ENCODE peak calls at places on chromosomes 12 and 14, in nine cellular contexts. J is endodermal cell; X is NCI-H1436; Z is stimulated activated CD4-positive, alpha-beta T cell treated with anti-CD3 and anti-CD28 coated beads, Interleukin-2, amount 100 ng/mL, for 48 hours; G is activated CD4-positive, alpha-beta T cell treated with anti-CD3 and anti-CD28 coated beads for 36 hours; W is EL; R is NCI-H510A treated with DMSO at 0.1 percent for 48 hours; H is activated CD4-positive, CD25-positive, alpha-beta regulatory T cell treated with anti-CD3 and anti-CD28 coated beads, Interleukin-2, amount 50 U/mL, for 72 hours; D is T-helper 2 cell. B is an unnamed sample.

GRCh38 chr12:132373967-132374820 is 44.8 kb upstream of the GALNT9 start:
- DNase-seq in W (peak), D (no peak), X (no peak), H (no peak), Z (no peak), R (no peak), J (no peak), G (no peak), B (no peak)

GRCh38 chr14:101201535-101202125 is 298.1 kb upstream of the RTL1 start:
- DNase-seq in W (no peak), J (peak), R (no peak), D (no peak), G (no peak), H (no peak), Z (no peak), X (no peak), B (no peak)

GRCh38 chr12:28050606-28051005 is 78.1 kb upstream of the PTHLH start:
- DNase-seq in W (no peak), D (no peak), G (no peak), X (no peak), H (no peak), R (no peak), J (no peak), Z (no peak), B (no peak)

GRCh38 chr14:52254086-52254485 is 13.4 kb upstream of the PTGDR start:
- DNase-seq in H (no peak), J (no peak), W (no peak), G (no peak), X (no peak), D (no peak), R (no peak), Z (no peak), B (no peak)

GRCh38 chr12:89538902-89539301 is 13.1 kb upstream of the POC1B start:
- DNase-seq in D (no peak), X (no peak), Z (no peak), W (no peak), R (no peak), H (no peak), J (no peak), G (no peak), B (no peak)

GRCh38 chr14:64080452-64080851 is 213.7 kb downstream of the ESR2 start:
- DNase-seq in X (no peak), D (no peak), J (no peak), H (no peak), Z (no peak), R (no peak), G (no peak), W (no peak), B (no peak)

GRCh38 chr12:93813972-93814821 is 137.0 kb downstream of the CRADD start:
- DNase-seq in D (no peak), R (no peak), J (no peak), H (no peak), Z (no peak), G (peak), X (no peak), W (no peak), B (no peak)

GRCh38 chr14:102496955-102497744 is 12.4 kb downstream of the ANKRD9 start:
- DNase-seq in W (no peak), X (no peak), Z (no peak), G (no peak), J (no peak), H (no peak), R (no peak), D (no peak), B (no peak)

GRCh38 chr12:24719293-24719721 is 229.6 kb downstream of the BCAT1 start:
- DNase-seq in Z (peak), X (no peak), G (peak), D (no peak), W (peak), R (no peak), J (no peak), H (no peak), B (no peak)

GRCh38 chr14:41235466-41235865 is 371.2 kb upstream of the LRFN5 start:
- DNase-seq in H (no peak), X (no peak), W (no peak), Z (no peak), J (no peak), R (no peak), G (no peak), D (no peak), B (no peak)

GRCh38 chr14:85764809-85765208 is 234.9 kb downstream of the FLRT2 start:
- DNase-seq in X (no peak), R (no peak), J (no peak), Z (no peak), D (no peak), W (no peak), H (no peak), G (no peak), B (no peak)

GRCh38 chr12:52032431-52032796 is 18.8 kb upstream of the NR4A1 start:
- DNase-seq in D (no peak), R (no peak), J (no peak), H (no peak), Z (no peak), X (no peak), G (peak), W (no peak), B (no peak)

GRCh38 chr14:87629788-87630187 is 363.2 kb downstream of the GALC start:
- DNase-seq in D (no peak), X (no peak), W (no peak), H (no peak), G (no peak), J (no peak), R (no peak), Z (no peak), B (no peak)

GRCh38 chr14:71202881-71203280 is 295.6 kb downstream of the PCNX1 start:
- DNase-seq in G (no peak), D (no peak), Z (no peak), J (no peak), X (no peak), H (no peak), W (peak), R (no peak), B (no peak)

GRCh38 chr12:14629832-14630688 is 62.4 kb upstream of the PLBD1 start:
- DNase-seq in Z (peak), D (no peak), H (peak), X (peak), G (peak), R (peak), J (peak), W (peak), B (peak)

GRCh38 chr14:24232645-24233537 is at the start of gene GMPR2:
- DNase-seq in R (no peak), W (no peak), J (peak), Z (no peak), D (no peak), X (peak), H (no peak), G (peak), B (no peak)

GRCh38 chr14:76762617-76763361 is 1.5 kb downstream of the VASH1 start:
- DNase-seq in X (no peak), J (peak), G (no peak), W (no peak), D (no peak), H (no peak), Z (no peak), R (no peak), B (no peak)

GRCh38 chr12:94263011-94263786 is 114.8 kb downstream of the PLXNC1 start:
- DNase-seq in G (peak), R (no peak), D (no peak), W (no peak), X (no peak), J (peak), Z (peak), H (peak), B (no peak)

GRCh38 chr14:83044001-83044400 is 1510.3 kb upstream of the SEL1L start:
- DNase-seq in J (no peak), D (no peak), X (no peak), H (no peak), R (no peak), Z (no peak), G (no peak), W (no peak), B (no peak)

GRCh38 chr12:111014547-111014946 is 94.2 kb upstream of the MYL2 start:
- DNase-seq in H (no peak), R (no peak), X (no peak), G (no peak), J (peak), D (no peak), Z (no peak), W (no peak), B (no peak)

GRCh38 chr12:1161197-1161596 is 170.2 kb downstream of the ERC1 start:
- DNase-seq in R (no peak), Z (no peak), J (no peak), G (no peak), H (no peak), X (no peak), W (no peak), D (no peak), B (no peak)

GRCh38 chr12:104566244-104566993 is 109.7 kb downstream of the CHST11 start:
- DNase-seq in W (no peak), X (no peak), R (no peak), H (no peak), D (no peak), J (no peak), Z (peak), G (peak), B (no peak)

GRCh38 chr14:98890556-98891340 is 381.2 kb downstream of the BCL11B start:
- DNase-seq in X (no peak), J (no peak), D (no peak), H (no peak), Z (no peak), G (no peak), W (no peak), R (no peak), B (no peak)

GRCh38 chr14:68781161-68782021 is 11.5 kb downstream of the ZFP36L1 start:
- DNase-seq in D (no peak), W (no peak), Z (no peak), J (peak), G (peak), X (no peak), R (no peak), H (peak), B (no peak)

GRCh38 chr12:8549381-8549780 is 8.7 kb upstream of the CLEC4E start:
- DNase-seq in G (no peak), J (no peak), D (no peak), R (no peak), W (no peak), Z (no peak), H (no peak), X (no peak), B (no peak)

GRCh38 chr12:6936642-6937480 is 6.8 kb upstream of the RNU7-1 start:
- DNase-seq in H (peak), X (peak), R (no peak), D (no peak), Z (no peak), W (no peak), G (peak), J (peak), B (peak)

GRCh38 chr12:129564768-129565167 is 339.1 kb downstream of the TMEM132D start:
- DNase-seq in D (no peak), R (no peak), J (no peak), W (no peak), X (no peak), G (peak), H (no peak), Z (no peak), B (no peak)

GRCh38 chr14:23097786-23098185 is 2.5 kb downstream of the C14orf119 start:
- DNase-seq in H (no peak), J (no peak), G (no peak), Z (no peak), R (no peak), D (no peak), W (no peak), X (no peak), B (no peak)

GRCh38 chr12:12016284-12017100 is 54.2 kb upstream of the BCL2L14 start:
- DNase-seq in Z (no peak), G (peak), J (peak), X (no peak), R (no peak), D (no peak), W (no peak), H (no peak), B (no peak)

GRCh38 chr12:80849367-80849766 is 88.4 kb downstream of the LIN7A start:
- DNase-seq in X (no peak), D (no peak), J (peak), H (no peak), R (peak), W (no peak), G (no peak), Z (no peak), B (no peak)

GRCh38 chr14:20986811-20987210 is 3.0 kb upstream of the METTL17 start:
- DNase-seq in R (no peak), H (no peak), W (peak), J (no peak), D (no peak), G (no peak), Z (no peak), X (no peak), B (peak)

GRCh38 chr12:5376591-5377207 is 55.2 kb upstream of the NTF3 start:
- DNase-seq in W (no peak), H (no peak), X (no peak), Z (no peak), D (no peak), G (no peak), J (no peak), R (peak), B (no peak)

GRCh38 chr12:55730447-55730820 is 1.6 kb upstream of the CD63 start:
- DNase-seq in W (no peak), X (no peak), J (no peak), R (no peak), D (no peak), H (no peak), Z (no peak), G (no peak), B (no peak)

GRCh38 chr14:103290494-103290893 is 43.5 kb upstream of the EIF5 start:
- DNase-seq in R (no peak), G (no peak), Z (no peak), W (no peak), X (no peak), H (no peak), D (no peak), J (no peak), B (no peak)